ENCODE peak calls at places on chromosome 1, in seven cellular contexts. C, M, W, X, I, T and S are unnamed samples.

GRCh38 chr1:27979151-27979858 is 19.5 kb downstream of the XKR8 start:
- DNase-seq in T (no peak), I (peak), W (peak), M (no peak), C (no peak), X (no peak), S (no peak)

GRCh38 chr1:48221122-48221521 is 1.4 kb upstream of the SLC5A9 start:
- DNase-seq in W (no peak), I (no peak), C (no peak), X (no peak), M (no peak), T (no peak), S (no peak)

GRCh38 chr1:153985984-153986761 is at the start of gene RAB13:
- DNase-seq in X (no peak), T (peak), M (peak), W (peak), C (no peak), I (no peak), S (peak)

GRCh38 chr1:12272770-12273169 is 42.9 kb downstream of the VPS13D start:
- DNase-seq in I (no peak), M (no peak), T (no peak), C (no peak), X (no peak), W (no peak), S (no peak)

GRCh38 chr1:172977296-172978027 is 73.3 kb downstream of the TNFSF18 start:
- DNase-seq in T (no peak), I (no peak), W (peak), C (no peak), X (no peak), M (no peak), S (no peak)

GRCh38 chr1:200749090-200749489 is 10.4 kb downstream of the CAMSAP2 start:
- DNase-seq in W (no peak), T (no peak), M (no peak), I (no peak), C (no peak), X (no peak), S (no peak)

GRCh38 chr1:2596530-2597333 is 10.2 kb downstream of the PRXL2B start:
- DNase-seq in X (no peak), C (no peak), T (no peak), M (no peak), I (no peak), W (no peak), S (no peak)

GRCh38 chr1:166685200-166685599 is 154.1 kb upstream of the POGK start:
- DNase-seq in C (no peak), T (no peak), W (no peak), M (no peak), I (no peak), X (no peak), S (no peak)